ENCODE peak calls at places on chromosomes 12 and 14, in four cellular contexts. R is upper lobe of right lung; F is activated CD4-positive, alpha-beta memory T cell treated with anti-CD3 and anti-CD28 coated beads, Interleukin-2, amount 10 ng/mL, durations not matched to agents 7 days and 5 days; B is fibroblast of the conjunctiva. E is an unnamed sample.

GRCh38 chr14:21070610-21071224 is 613 bp downstream of the ARHGEF40 start:
- DNase-seq in R (no peak), B (no peak), F (no peak), E (no peak)

GRCh38 chr12:9198012-9198411 is 10.2 kb downstream of the PZP start:
- DNase-seq in R (no peak), F (no peak), B (no peak), E (no peak)

GRCh38 chr14:68733086-68733621 is 59.7 kb downstream of the ZFP36L1 start:
- DNase-seq in B (no peak), R (no peak), F (peak; percentile 32), E (no peak)

GRCh38 chr14:51289169-51289568 is 49.1 kb downstream of the TMX1 start:
- DNase-seq in F (no peak), B (no peak), R (no peak), E (no peak)

GRCh38 chr12:65229441-65229840 is 49.0 kb upstream of the MSRB3 start:
- DNase-seq in B (peak; percentile 45), R (no peak), F (no peak), E (no peak)

GRCh38 chr12:82698959-82699358 is 12.3 kb downstream of the TMTC2 start:
- DNase-seq in F (no peak), B (no peak), R (no peak), E (no peak)

GRCh38 chr14:105136401-105137322 is 31.9 kb downstream of the JAG2 start:
- DNase-seq in B (no peak), R (peak; percentile 56), F (no peak), E (no peak)

GRCh38 chr12:110431957-110432587 is 18.1 kb downstream of the ARPC3 start:
- DNase-seq in B (no peak), F (no peak), R (peak; percentile 55), E (no peak)

GRCh38 chr14:56333361-56334279 is 215.4 kb downstream of the PELI2 start:
- DNase-seq in B (no peak), F (no peak), R (no peak), E (no peak)

GRCh38 chr12:110585231-110585799 is 2.2 kb upstream of the PPTC7 start:
- DNase-seq in B (no peak), F (peak; percentile 57), R (no peak), E (peak; percentile 68)

GRCh38 chr12:124361074-124361965 is 66.4 kb downstream of the RFLNA start:
- DNase-seq in B (no peak), R (no peak), F (no peak), E (no peak)

GRCh38 chr12:40727774-40728483 is 35.7 kb downstream of the CNTN1 start:
- DNase-seq in B (no peak), R (no peak), F (no peak), E (no peak)

GRCh38 chr14:50198503-50198902 is 32.9 kb downstream of the SOS2 start:
- DNase-seq in R (no peak), B (no peak), F (no peak), E (no peak)

GRCh38 chr12:12379831-12380730 is 23.2 kb downstream of the BORCS5 start:
- DNase-seq in B (no peak), F (peak; percentile 54), R (no peak), E (peak; percentile 50)

GRCh38 chr12:104956870-104957301 is 1.2 kb downstream of the SLC41A2 start:
- DNase-seq in R (no peak), F (no peak), B (no peak), E (no peak)

GRCh38 chr14:67186789-67187188 is 2.5 kb upstream of the GARIN2 start:
- DNase-seq in B (no peak), R (no peak), F (no peak), E (no peak)

GRCh38 chr12:112061127-112061526 is 47.5 kb downstream of the NAA25 start:
- DNase-seq in F (no peak), B (no peak), R (no peak), E (no peak)

GRCh38 chr14:31566456-31566855 is 5.3 kb downstream of the NUBPL start:
- DNase-seq in B (no peak), R (no peak), F (no peak), E (no peak)

GRCh38 chr14:63203618-63204406 is 431 bp upstream of the RHOJ start:
- DNase-seq in R (peak; percentile 68), F (no peak), B (peak; percentile 87), E (no peak)

GRCh38 chr14:54782803-54783659 is 119.6 kb downstream of the GCH1 start:
- DNase-seq in F (no peak), B (no peak), R (no peak), E (peak; percentile 36)

GRCh38 chr12:87801860-87802720 is 227.1 kb downstream of the C12orf50 start:
- DNase-seq in B (peak; percentile 33), R (no peak), F (no peak), E (no peak)

GRCh38 chr12:94779520-94779919 is 129.2 kb upstream of the TMCC3 start:
- DNase-seq in R (no peak), F (no peak), B (no peak), E (no peak)

GRCh38 chr14:50067723-50068495 is 48.5 kb downstream of the VCPKMT start:
- DNase-seq in F (no peak), B (no peak), R (no peak), E (no peak)

GRCh38 chr14:76836029-76836630 is 9.9 kb downstream of the LRRC74A start:
- DNase-seq in F (no peak), B (no peak), R (peak; percentile 80), E (no peak)

GRCh38 chr12:103301642-103302620 is 193.8 kb downstream of the C12orf42 start:
- DNase-seq in B (no peak), F (no peak), R (no peak), E (no peak)